ENCODE peak calls at places on chromosomes 6 and 20, in nine cellular contexts. U, E, S, D, I, B, N, Y and R are unnamed samples. For H3K36me3, the result is how much of the 10 kb centered on the place peaks cover.

GRCh38 chr20:59121714-59122376 is 41.8 kb upstream of the ZNF831 start:
- DNase-seq in U (no peak), Y (no peak), N (no peak), D (peak), B (no peak), S (no peak), E (no peak), I (no peak), R (no peak)

GRCh38 chr20:60788070-60788469 is 464.0 kb upstream of the CDH4 start:
- DNase-seq in Y (no peak), B (no peak), E (no peak), N (no peak), D (no peak), U (no peak), S (no peak), I (no peak), R (no peak)

GRCh38 chr6:169225887-169226286 is 27.8 kb downstream of the THBS2 start:
- DNase-seq in E (no peak), N (no peak), I (no peak), B (no peak), U (no peak), D (no peak), S (no peak), Y (no peak), R (no peak)

GRCh38 chr6:45500924-45501816 is 123.4 kb upstream of the SUPT3H start:
- DNase-seq in Y (no peak), D (no peak), U (no peak), B (no peak), N (no peak), S (no peak), E (no peak), I (no peak), R (no peak)

GRCh38 chr6:170301184-170301583 is 5.4 kb upstream of the FAM120B start:
- DNase-seq in I (no peak), Y (no peak), B (no peak), U (no peak), S (no peak), E (no peak), N (no peak), D (no peak), R (no peak)

GRCh38 chr6:11384531-11385309 is 152.3 kb upstream of the NEDD9 start:
- DNase-seq in S (no peak), B (no peak), U (no peak), N (no peak), D (no peak), Y (peak), E (no peak), I (no peak), R (no peak)

GRCh38 chr20:38091447-38092216 is 58.1 kb downstream of the RPRD1B start:
- DNase-seq in Y (no peak), E (no peak), S (no peak), U (no peak), N (no peak), B (no peak), I (no peak), D (peak), R (peak)

GRCh38 chr6:165579151-165579550 is 83.9 kb downstream of the PDE10A start:
- DNase-seq in D (no peak), Y (no peak), N (no peak), S (no peak), U (no peak), E (no peak), B (no peak), I (no peak), R (no peak)

GRCh38 chr20:34983995-34984735 is 28.5 kb downstream of the MYH7B start:
- DNase-seq in B (no peak), Y (no peak), U (no peak), S (no peak), N (no peak), I (no peak), D (no peak), E (no peak), R (no peak)

GRCh38 chr6:17584241-17584803 is 15.8 kb upstream of the FAM8A1 start:
- DNase-seq in S (peak), I (peak), D (peak), N (no peak), Y (peak), B (no peak), U (peak), E (peak), R (peak)

GRCh38 chr6:137894779-137895385 is 27.8 kb downstream of the TNFAIP3 start:
- DNase-seq in I (no peak), U (no peak), E (no peak), S (peak), Y (peak), D (no peak), N (no peak), B (no peak), R (no peak)

GRCh38 chr6:7921071-7921470 is 10.5 kb upstream of the TXNDC5 start:
- DNase-seq in N (no peak), I (no peak), D (no peak), S (no peak), E (no peak), Y (no peak), U (no peak), B (no peak), R (no peak)

GRCh38 chr6:169545956-169546355 is 155.9 kb downstream of the WDR27 start:
- DNase-seq in Y (peak), I (no peak), E (peak), D (no peak), B (no peak), S (no peak), N (no peak), U (no peak), R (peak)

GRCh38 chr6:167754691-167755090 is 72.0 kb upstream of the AFDN start:
- DNase-seq in I (no peak), Y (no peak), E (no peak), B (no peak), S (no peak), U (no peak), D (no peak), N (no peak), R (no peak)

GRCh38 chr6:161033667-161034066 is 42.1 kb downstream of the MAP3K4 start:
- DNase-seq in B (no peak), D (no peak), Y (peak), N (no peak), I (no peak), U (no peak), E (no peak), S (peak), R (no peak)

GRCh38 chr6:158121335-158121734 is 46.7 kb downstream of the SERAC1 start:
- DNase-seq in I (no peak), B (no peak), Y (no peak), N (no peak), D (peak), U (no peak), S (no peak), E (no peak), R (no peak)

GRCh38 chr6:33571637-33572316 is 8.3 kb downstream of the BAK1 start:
- DNase-seq in N (no peak), U (no peak), E (no peak), S (no peak), B (no peak), Y (no peak), I (no peak), D (peak), R (no peak)

GRCh38 chr20:42483694-42484303 is 705.9 kb downstream of the PTPRT start:
- DNase-seq in Y (no peak), S (no peak), E (peak), N (no peak), D (peak), U (no peak), I (peak), B (no peak), R (no peak)

GRCh38 chr6:107421696-107422256 is 37.6 kb downstream of the PDSS2 start:
- DNase-seq in I (no peak), D (peak), B (no peak), N (no peak), S (no peak), E (no peak), Y (no peak), U (no peak), R (no peak)

GRCh38 chr6:139449611-139450000 is 75.2 kb upstream of the CITED2 start:
- DNase-seq in I (no peak), U (no peak), S (no peak), Y (peak), E (peak), B (no peak), D (no peak), N (no peak), R (no peak)

GRCh38 chr20:33660035-33660684 is 2.0 kb upstream of the C20orf144 start:
- DNase-seq in U (no peak), S (no peak), N (no peak), D (no peak), Y (no peak), B (no peak), E (no peak), I (no peak), R (no peak)

GRCh38 chr6:108752733-108753392 is 95.4 kb upstream of the ARMC2 start:
- DNase-seq in B (no peak), D (no peak), S (no peak), I (peak), Y (no peak), E (no peak), U (no peak), N (no peak), R (no peak)

GRCh38 chr6:34169897-34170296 is 24.0 kb upstream of the GRM4 start:
- DNase-seq in E (no peak), U (no peak), I (no peak), N (no peak), D (no peak), Y (no peak), B (no peak), S (no peak), R (no peak)

GRCh38 chr6:157518399-157519250 is 137.6 kb downstream of the ZDHHC14 start:
- DNase-seq in U (no peak), N (no peak), E (peak), D (no peak), B (no peak), S (no peak), Y (no peak), I (no peak), R (no peak)

GRCh38 chr6:144478487-144478886 is 193.4 kb downstream of the UTRN start:
- DNase-seq in U (peak), S (no peak), D (no peak), I (no peak), Y (no peak), N (peak), B (peak), E (no peak), R (no peak)

GRCh38 chr6:24257282-24257681 is 100.6 kb downstream of the DCDC2 start:
- DNase-seq in B (no peak), E (no peak), N (no peak), S (no peak), U (no peak), D (no peak), I (no peak), Y (no peak), R (no peak)

GRCh38 chr20:33828912-33829560 is 17.9 kb downstream of the CHMP4B start:
- DNase-seq in I (no peak), N (no peak), S (no peak), E (no peak), B (no peak), U (no peak), Y (no peak), D (no peak), R (no peak)

GRCh38 chr20:64051033-64051452 is 1.6 kb upstream of the SOX18 start:
- DNase-seq in I (no peak), E (no peak), B (no peak), U (no peak), N (no peak), S (no peak), Y (no peak), D (no peak), R (no peak)

GRCh38 chr6:118577972-118578371 is 29.9 kb downstream of the PLN start:
- DNase-seq in D (no peak), N (no peak), U (no peak), B (no peak), Y (no peak), I (no peak), S (no peak), E (no peak), R (no peak)

DNA sequence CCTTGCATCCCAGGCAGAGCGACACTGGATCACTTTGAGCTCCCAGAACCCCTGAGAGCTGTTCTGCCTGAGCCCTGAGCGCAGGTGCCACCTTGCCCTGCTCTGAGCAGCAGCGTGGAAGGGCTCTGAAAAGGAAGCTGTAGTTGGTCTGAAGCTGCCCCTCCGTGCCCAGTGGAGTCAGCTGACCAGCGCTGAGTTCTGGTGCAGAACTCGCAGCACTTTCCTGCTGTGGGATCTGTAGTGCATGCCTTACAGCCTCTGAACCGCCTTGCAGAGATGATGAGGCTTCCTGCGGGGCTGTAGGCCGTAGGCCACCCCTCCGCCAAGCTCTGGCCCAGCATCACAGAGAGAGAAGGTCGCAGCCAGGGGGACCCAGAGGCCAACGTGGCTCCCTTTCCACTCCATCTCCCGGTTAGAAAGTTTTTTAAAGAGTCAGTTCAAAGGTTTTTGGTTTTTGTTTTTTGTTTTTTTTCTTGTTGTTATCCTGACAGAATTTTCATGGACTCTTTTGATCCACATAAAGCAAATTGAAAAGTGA is 158.3 kb upstream of the CST7 start:
- DNase-seq in S (no peak), Y (no peak), D (no peak), B (no peak), N (no peak), E (no peak), U (no peak), I (no peak), R (no peak)
- H3K36me3 ChIP-seq in S (under half), Y (under half), D (under half), B (under half), N (under half), E (under half), U (under half), I (under half), R (under half)

DNA sequence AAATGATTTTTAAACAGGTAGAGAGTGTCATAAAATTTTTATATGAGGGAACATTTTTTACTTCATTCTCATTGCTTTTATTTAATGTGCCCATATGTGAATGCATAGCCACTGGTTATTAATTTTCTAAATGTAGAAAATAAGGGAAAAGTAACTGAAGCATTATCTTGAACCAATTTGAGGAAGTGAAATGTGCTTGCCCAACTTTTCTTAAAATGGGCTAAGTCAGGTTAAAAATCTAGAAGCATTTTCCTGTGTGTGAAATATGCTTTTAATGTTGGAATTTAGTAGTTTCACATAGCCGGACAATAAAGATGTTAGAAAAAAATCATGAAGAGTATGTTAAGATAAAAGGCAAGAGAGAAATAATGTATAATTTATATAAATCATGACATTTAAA is 3.8 kb downstream of the SEC23B start:
- DNase-seq in E (no peak), D (no peak), B (no peak), I (no peak), N (no peak), U (no peak), S (no peak), Y (no peak), R (no peak)
- H3K36me3 ChIP-seq in E (under half), D (under half), B (under half), I (under half), N (half or more), U (under half), S (under half), Y (under half), R (under half)

DNA sequence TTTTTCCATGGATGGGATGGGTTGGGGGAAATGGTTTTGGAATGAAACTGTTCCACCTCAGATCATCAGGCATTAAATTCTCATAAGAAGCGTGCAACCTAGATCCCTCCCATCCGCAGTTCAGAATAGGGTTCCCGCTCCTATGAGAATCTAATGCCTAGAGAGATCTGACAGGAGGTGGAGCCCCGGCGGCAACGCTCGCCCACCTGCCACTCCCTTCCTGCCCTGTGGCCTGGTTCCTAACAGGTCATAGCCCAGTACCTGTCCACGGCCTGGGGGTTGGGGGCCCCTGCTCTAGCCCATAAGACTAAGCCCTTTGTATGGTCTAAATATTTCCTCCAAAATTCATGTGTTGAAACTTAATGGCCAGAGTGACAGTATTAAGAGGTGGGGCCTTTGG is 92.3 kb upstream of the SALL4 start:
- DNase-seq in S (no peak), N (no peak), D (no peak), U (no peak), Y (no peak), E (no peak), B (no peak), I (no peak), R (no peak)
- H3K36me3 ChIP-seq in S (under half), N (under half), D (under half), U (under half), Y (under half), E (under half), B (under half), I (under half), R (under half)

DNA sequence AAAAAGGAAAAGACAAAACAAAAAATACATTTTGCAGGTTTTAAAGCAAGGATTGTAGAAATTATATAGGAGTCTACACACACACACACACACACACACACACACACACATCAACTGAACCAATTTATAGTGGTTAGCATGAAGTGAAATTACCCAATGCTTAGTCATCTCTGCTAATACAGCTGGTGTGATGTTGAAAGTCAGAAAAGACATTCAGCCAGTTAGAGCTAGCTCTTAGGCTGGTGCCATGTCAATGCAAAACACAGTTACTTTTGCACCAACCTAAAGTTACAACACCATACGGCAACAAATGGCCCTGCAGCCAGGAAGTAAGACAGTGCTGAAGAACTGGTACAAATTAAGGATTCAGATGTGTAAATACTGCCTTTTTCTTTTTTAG is 15.2 kb downstream of the FAM210B start:
- DNase-seq in D (peak), B (no peak), U (no peak), N (no peak), I (no peak), E (peak), S (peak), Y (peak), R (peak)
- H3K36me3 ChIP-seq in D (half or more), B (under half), U (under half), N (under half), I (under half), E (under half), S (under half), Y (under half), R (under half)